ENCODE peak calls at places on chromosomes 16 and 17, in five cellular contexts. One of them, this sample, is unnamed.

GRCh38 chr17:2947588-2947950 is 115.8 kb downstream of the OR1D5 start:
- DNase-seq in upper lobe of left lung: no peak
- DNase-seq in GM12892: no peak
- DNase-seq in K562: no peak
- DNase-seq in Peyer's patch: no peak
- DNase-seq in this sample: no peak

GRCh38 chr16:1613728-1614225 is 1.6 kb downstream of the CRAMP1 start:
- DNase-seq in GM12892: no peak
- DNase-seq in Peyer's patch: peak
- DNase-seq in K562: peak
- DNase-seq in upper lobe of left lung: no peak
- DNase-seq in this sample: peak

GRCh38 chr17:69339937-69340336 is 13.0 kb upstream of the ABCA5 start:
- DNase-seq in K562: no peak
- DNase-seq in Peyer's patch: no peak
- DNase-seq in GM12892: no peak
- DNase-seq in upper lobe of left lung: no peak
- DNase-seq in this sample: no peak

GRCh38 chr17:57915532-57915931 is 39.7 kb downstream of the CUEDC1 start:
- DNase-seq in GM12892: no peak
- DNase-seq in upper lobe of left lung: peak
- DNase-seq in K562: no peak
- DNase-seq in Peyer's patch: no peak
- DNase-seq in this sample: no peak

GRCh38 chr16:4938683-4939030 is 1.7 kb upstream of the PPL start:
- DNase-seq in upper lobe of left lung: no peak
- DNase-seq in GM12892: no peak
- DNase-seq in Peyer's patch: no peak
- DNase-seq in K562: no peak
- DNase-seq in this sample: no peak

GRCh38 chr16:89048087-89048729 is 45.4 kb upstream of the ACSF3 start:
- DNase-seq in K562: no peak
- DNase-seq in GM12892: no peak
- DNase-seq in Peyer's patch: no peak
- DNase-seq in upper lobe of left lung: no peak
- DNase-seq in this sample: no peak

GRCh38 chr17:76447931-76448652 is 4.9 kb downstream of the UBE2O start:
- DNase-seq in upper lobe of left lung: no peak
- DNase-seq in Peyer's patch: no peak
- DNase-seq in GM12892: no peak
- DNase-seq in K562: no peak
- DNase-seq in this sample: no peak

GRCh38 chr16:85750827-85751641 is at the start of gene C16orf74:
- DNase-seq in Peyer's patch: peak
- DNase-seq in upper lobe of left lung: peak
- DNase-seq in K562: peak
- DNase-seq in GM12892: peak
- DNase-seq in this sample: peak

GRCh38 chr16:59964232-59964924 is 1230.3 kb upstream of the GOT2 start:
- DNase-seq in Peyer's patch: no peak
- DNase-seq in GM12892: no peak
- DNase-seq in upper lobe of left lung: no peak
- DNase-seq in K562: no peak
- DNase-seq in this sample: no peak

GRCh38 chr16:48194828-48195566 is 39.2 kb upstream of the ABCC12 start:
- DNase-seq in upper lobe of left lung: no peak
- DNase-seq in K562: no peak
- DNase-seq in Peyer's patch: no peak
- DNase-seq in GM12892: no peak
- DNase-seq in this sample: no peak

GRCh38 chr16:1771864-1772361 is 570 bp upstream of the NME3 start:
- DNase-seq in K562: no peak
- DNase-seq in GM12892: no peak
- DNase-seq in Peyer's patch: no peak
- DNase-seq in upper lobe of left lung: no peak
- DNase-seq in this sample: no peak

GRCh38 chr16:57725976-57726375 is 9.6 kb upstream of the KATNB1 start:
- DNase-seq in Peyer's patch: no peak
- DNase-seq in upper lobe of left lung: no peak
- DNase-seq in K562: no peak
- DNase-seq in GM12892: no peak
- DNase-seq in this sample: no peak

GRCh38 chr17:61400058-61400785 is 579 bp downstream of the TBX2 start:
- DNase-seq in K562: no peak
- DNase-seq in Peyer's patch: no peak
- DNase-seq in GM12892: no peak
- DNase-seq in upper lobe of left lung: no peak
- DNase-seq in this sample: peak

GRCh38 chr16:10088380-10088793 is 93.8 kb downstream of the GRIN2A start:
- DNase-seq in GM12892: no peak
- DNase-seq in K562: no peak
- DNase-seq in upper lobe of left lung: no peak
- DNase-seq in Peyer's patch: no peak
- DNase-seq in this sample: no peak

GRCh38 chr16:53094013-53094630 is 39.3 kb downstream of the CHD9 start:
- DNase-seq in K562: peak
- DNase-seq in Peyer's patch: peak
- DNase-seq in GM12892: no peak
- DNase-seq in upper lobe of left lung: peak
- DNase-seq in this sample: peak

GRCh38 chr16:69820926-69821541 is 58.9 kb downstream of the WWP2 start:
- DNase-seq in upper lobe of left lung: peak
- DNase-seq in Peyer's patch: peak
- DNase-seq in K562: no peak
- DNase-seq in GM12892: no peak
- DNase-seq in this sample: no peak

GRCh38 chr17:69246726-69247375 is 18.2 kb upstream of the ABCA10 start:
- DNase-seq in K562: peak
- DNase-seq in GM12892: no peak
- DNase-seq in Peyer's patch: no peak
- DNase-seq in upper lobe of left lung: no peak
- DNase-seq in this sample: no peak

GRCh38 chr16:1291576-1291974 is 17.9 kb upstream of the UBE2I start:
- DNase-seq in GM12892: no peak
- DNase-seq in upper lobe of left lung: no peak
- DNase-seq in K562: no peak
- DNase-seq in Peyer's patch: no peak
- DNase-seq in this sample: no peak

GRCh38 chr17:3952186-3952585 is 12.1 kb downstream of the ATP2A3 start:
- DNase-seq in upper lobe of left lung: no peak
- DNase-seq in Peyer's patch: no peak
- DNase-seq in GM12892: no peak
- DNase-seq in K562: no peak
- DNase-seq in this sample: no peak

GRCh38 chr16:11552445-11552844 is 34.3 kb downstream of the LITAF start:
- DNase-seq in K562: peak
- DNase-seq in Peyer's patch: no peak
- DNase-seq in GM12892: no peak
- DNase-seq in upper lobe of left lung: no peak
- DNase-seq in this sample: no peak

GRCh38 chr16:72604375-72604774 is 432.4 kb upstream of the PMFBP1 start:
- DNase-seq in upper lobe of left lung: no peak
- DNase-seq in K562: no peak
- DNase-seq in GM12892: no peak
- DNase-seq in Peyer's patch: no peak
- DNase-seq in this sample: no peak

GRCh38 chr17:72287586-72287985 is 166.8 kb downstream of the SOX9 start:
- DNase-seq in Peyer's patch: no peak
- DNase-seq in GM12892: no peak
- DNase-seq in K562: no peak
- DNase-seq in upper lobe of left lung: no peak
- DNase-seq in this sample: no peak

DNA sequence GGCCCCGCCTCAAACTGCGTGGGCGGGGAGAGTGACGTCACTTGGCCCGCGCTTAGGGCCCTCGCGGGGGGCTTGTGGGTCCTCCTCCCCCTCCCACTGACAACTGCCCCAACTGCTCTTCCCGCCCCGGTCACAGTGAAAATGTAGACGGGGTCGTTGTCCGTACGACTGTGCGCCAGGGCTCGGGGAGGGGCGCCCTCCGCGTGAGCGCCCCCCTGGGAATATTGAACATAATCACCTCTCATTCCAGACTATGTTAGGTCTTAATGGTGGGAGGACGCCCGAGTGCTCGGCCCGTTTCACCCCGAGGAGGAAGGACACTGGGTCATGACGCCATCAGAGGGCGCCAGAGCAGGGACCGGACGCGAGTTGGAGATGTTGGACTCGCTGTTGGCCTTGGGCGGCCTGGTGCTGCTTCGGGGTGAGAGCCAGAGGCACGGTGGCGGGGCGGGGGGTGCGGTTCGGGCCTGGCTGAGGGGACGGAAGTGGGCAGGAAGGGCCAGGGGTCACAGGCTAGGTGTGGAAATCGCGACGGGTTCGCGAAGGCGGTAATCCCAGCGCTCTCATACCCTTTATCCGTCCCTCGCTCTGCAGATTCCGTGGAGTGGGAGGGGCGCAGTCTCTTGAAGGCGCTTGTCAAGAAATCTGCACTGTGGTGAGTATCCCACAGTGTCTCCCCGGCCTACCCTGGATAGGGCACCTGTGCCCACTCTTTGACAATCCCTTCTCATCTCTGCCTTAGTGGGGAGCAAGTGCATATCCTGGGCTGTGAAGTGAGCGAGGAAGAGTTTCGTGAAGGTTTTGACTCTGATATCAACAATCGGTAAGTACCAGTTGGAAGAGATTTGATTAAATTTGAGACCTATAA is at the start of gene ELP5:
- DNase-seq in GM12892: peak
- DNase-seq in Peyer's patch: peak
- DNase-seq in K562: peak
- DNase-seq in upper lobe of left lung: peak
- DNase-seq in this sample: peak
- TF ChIP-seq POLR2A in GM12892: peak
- TF ChIP-seq POLR2A in Peyer's patch: peak
- TF ChIP-seq POLR2A in K562: peak
- TF ChIP-seq POLR2A in upper lobe of left lung: peak
- TF ChIP-seq POLR2A in this sample: peak

GRCh38 chr16:71460246-71460645 is 1.8 kb downstream of the ZNF23 start:
- DNase-seq in Peyer's patch: no peak
- DNase-seq in GM12892: no peak
- DNase-seq in K562: no peak
- DNase-seq in upper lobe of left lung: no peak
- DNase-seq in this sample: no peak

GRCh38 chr16:71467810-71468209 is 5.8 kb upstream of the ZNF23 start:
- DNase-seq in Peyer's patch: no peak
- DNase-seq in K562: peak
- DNase-seq in upper lobe of left lung: no peak
- DNase-seq in GM12892: no peak
- DNase-seq in this sample: no peak

GRCh38 chr16:71459510-71459909 is 2.5 kb downstream of the ZNF23 start:
- DNase-seq in Peyer's patch: no peak
- DNase-seq in GM12892: no peak
- DNase-seq in upper lobe of left lung: no peak
- DNase-seq in K562: no peak
- DNase-seq in this sample: no peak

GRCh38 chr16:71456801-71457200 is 5.2 kb downstream of the ZNF23 start:
- DNase-seq in GM12892: no peak
- DNase-seq in K562: no peak
- DNase-seq in upper lobe of left lung: no peak
- DNase-seq in Peyer's patch: no peak
- DNase-seq in this sample: no peak

GRCh38 chr16:71461686-71462648 is at the start of gene ZNF23:
- DNase-seq in Peyer's patch: peak
- DNase-seq in GM12892: peak
- DNase-seq in K562: peak
- DNase-seq in upper lobe of left lung: peak
- DNase-seq in this sample: peak
- TF ChIP-seq POLR2A in Peyer's patch: peak
- TF ChIP-seq POLR2A in GM12892: peak
- TF ChIP-seq POLR2A in K562: peak
- TF ChIP-seq POLR2A in upper lobe of left lung: peak
- TF ChIP-seq POLR2A in this sample: peak

GRCh38 chr17:38559025-38559879 is 46.5 kb downstream of the SRCIN1 start:
- DNase-seq in upper lobe of left lung: peak
- DNase-seq in K562: peak
- DNase-seq in GM12892: peak
- DNase-seq in Peyer's patch: peak
- DNase-seq in this sample: no peak
- TF ChIP-seq POLR2A in upper lobe of left lung: peak
- TF ChIP-seq POLR2A in K562: no peak
- TF ChIP-seq POLR2A in GM12892: no peak
- TF ChIP-seq POLR2A in Peyer's patch: no peak
- TF ChIP-seq POLR2A in this sample: no peak

GRCh38 chr17:16001498-16001897 is 1.9 kb downstream of the TTC19 start:
- DNase-seq in Peyer's patch: no peak
- DNase-seq in K562: no peak
- DNase-seq in GM12892: no peak
- DNase-seq in upper lobe of left lung: no peak
- DNase-seq in this sample: no peak

GRCh38 chr17:15998031-15998574 is 1.4 kb downstream of the ZSWIM7 start:
- DNase-seq in K562: no peak
- DNase-seq in upper lobe of left lung: no peak
- DNase-seq in GM12892: no peak
- DNase-seq in Peyer's patch: no peak
- DNase-seq in this sample: no peak

GRCh38 chr17:15996322-15996721 is 3.2 kb downstream of the ZSWIM7 start:
- DNase-seq in upper lobe of left lung: no peak
- DNase-seq in GM12892: no peak
- DNase-seq in Peyer's patch: no peak
- DNase-seq in K562: no peak
- DNase-seq in this sample: no peak

GRCh38 chr17:15999974-16000827 is 577 bp downstream of the TTC19 start:
- DNase-seq in upper lobe of left lung: peak
- DNase-seq in GM12892: no peak
- DNase-seq in Peyer's patch: no peak
- DNase-seq in K562: peak
- DNase-seq in this sample: peak

DNA sequence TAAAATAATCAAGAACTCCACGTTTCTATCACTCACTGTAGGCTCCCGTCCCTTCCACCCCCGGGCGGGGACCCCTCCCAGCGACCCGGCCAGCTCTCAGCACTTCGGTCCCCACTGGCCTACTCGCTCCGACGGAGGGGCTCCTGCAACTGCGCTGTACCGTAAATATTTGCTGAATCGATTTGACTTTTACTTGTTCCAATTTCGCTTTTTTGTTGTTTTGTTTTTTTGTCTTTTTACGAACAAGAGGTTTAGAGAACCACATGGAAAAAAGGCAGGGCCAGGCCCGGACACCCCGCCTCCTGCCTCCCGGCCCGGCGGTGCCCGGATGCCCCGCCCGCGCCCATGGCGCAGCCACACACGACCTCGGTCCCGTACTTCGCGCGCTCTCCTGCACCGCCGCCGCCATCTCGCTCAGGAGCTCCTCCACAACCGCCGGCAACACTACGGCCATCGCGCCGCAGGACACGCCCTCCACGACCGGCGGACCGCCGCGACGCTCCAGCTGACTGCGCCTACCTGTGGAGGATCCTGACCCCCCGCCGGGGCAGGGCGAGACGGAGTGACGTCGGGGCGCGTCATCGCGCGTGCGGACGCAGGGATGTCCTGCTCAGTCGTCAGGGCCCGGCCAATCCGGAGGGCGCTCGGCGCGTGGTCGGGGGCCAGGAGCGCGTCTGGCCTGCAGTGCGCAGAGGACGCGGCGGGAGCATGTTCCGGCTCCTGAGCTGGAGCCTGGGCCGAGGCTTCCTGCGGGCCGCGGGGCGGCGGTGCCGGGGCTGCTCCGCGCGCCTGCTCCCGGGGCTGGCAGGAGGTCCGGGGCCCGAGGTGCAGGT is at the start of the genes TTC19 and ZSWIM7:
- DNase-seq in upper lobe of left lung: peak
- DNase-seq in GM12892: peak
- DNase-seq in K562: peak
- DNase-seq in Peyer's patch: peak
- DNase-seq in this sample: peak
- TF ChIP-seq POLR2A in upper lobe of left lung: peak
- TF ChIP-seq POLR2A in GM12892: peak
- TF ChIP-seq POLR2A in K562: peak
- TF ChIP-seq POLR2A in Peyer's patch: peak
- TF ChIP-seq POLR2A in this sample: peak

GRCh38 chr17:850086-850827 is 68.1 kb downstream of the MRM3 start:
- DNase-seq in GM12892: no peak
- DNase-seq in upper lobe of left lung: no peak
- DNase-seq in Peyer's patch: no peak
- DNase-seq in K562: no peak
- DNase-seq in this sample: no peak
- TF ChIP-seq POLR2A in GM12892: no peak
- TF ChIP-seq POLR2A in upper lobe of left lung: no peak
- TF ChIP-seq POLR2A in Peyer's patch: no peak
- TF ChIP-seq POLR2A in K562: no peak
- TF ChIP-seq POLR2A in this sample: no peak

This sample was measured in H54.